ENCODE peak calls at places on chromosomes 11 and 22, in four cellular contexts. N is IMR-90, D is H9, R is BE2C. P is an unnamed sample.

GRCh38 chr22:39818050-39818449 is 75.5 kb downstream of the ENTHD1 start:
- DNase-seq in N (peak), R (no peak), D (no peak), P (no peak)

GRCh38 chr22:19120829-19121630 is 1.2 kb downstream of the DGCR2 start:
- DNase-seq in R (no peak), D (peak), N (peak), P (no peak)

GRCh38 chr11:9535189-9535781 is 38.2 kb upstream of the WEE1 start:
- DNase-seq in R (peak), D (peak), N (peak), P (peak)

GRCh38 chr11:10275714-10276113 is 18.3 kb downstream of the SBF2 start:
- DNase-seq in D (no peak), R (no peak), N (no peak), P (no peak)

GRCh38 chr11:56624661-56625110 is 10.0 kb upstream of the OR5M1 start:
- DNase-seq in N (peak), D (no peak), R (peak), P (no peak)

GRCh38 chr22:46798366-46799057 is 36.1 kb downstream of the TBC1D22A start:
- DNase-seq in N (peak), R (peak), D (peak), P (peak)

GRCh38 chr22:27866136-27867091 is 52.6 kb downstream of the PITPNB start:
- DNase-seq in N (peak), D (no peak), R (no peak), P (no peak)

GRCh38 chr11:15258433-15259350 is 144.0 kb downstream of the INSC start:
- DNase-seq in R (no peak), N (peak), D (no peak), P (no peak)

GRCh38 chr11:86952933-86953637 is 2.1 kb downstream of the FZD4 start:
- DNase-seq in N (peak), D (no peak), R (no peak), P (no peak)

GRCh38 chr22:27393371-27393770 is 408.2 kb downstream of the MN1 start:
- DNase-seq in N (no peak), R (no peak), D (no peak), P (no peak)

GRCh38 chr22:38504731-38505594 is 1.1 kb downstream of the DDX17 start:
- DNase-seq in D (no peak), N (peak), R (peak), P (peak)

GRCh38 chr11:1573847-1574255 is 1.8 kb upstream of the DUSP8 start:
- DNase-seq in R (no peak), N (no peak), D (peak), P (no peak)

GRCh38 chr22:36770116-36770945 is 5.6 kb downstream of the IFT27 start:
- DNase-seq in N (no peak), D (peak), R (peak), P (no peak)

GRCh38 chr11:124942446-124943202 is 6.8 kb upstream of the HEPACAM start:
- DNase-seq in N (no peak), R (no peak), D (no peak), P (no peak)

GRCh38 chr11:10969387-10969786 is 111.5 kb upstream of the ZBED5 start:
- DNase-seq in N (no peak), D (no peak), R (no peak), P (no peak)

GRCh38 chr11:1050581-1051355 is 14.2 kb upstream of the MUC6 start:
- DNase-seq in R (peak), D (peak), N (peak), P (peak)

GRCh38 chr22:19292262-19293230 is 1.0 kb upstream of the CLTCL1 start:
- DNase-seq in D (peak), N (no peak), R (no peak), P (no peak)

GRCh38 chr22:44776535-44777363 is 24.4 kb downstream of the ARHGAP8 start:
- DNase-seq in R (no peak), D (no peak), N (no peak), P (no peak)

GRCh38 chr11:70916321-70916720 is 336.1 kb downstream of the SHANK2 start:
- DNase-seq in N (no peak), R (no peak), D (no peak), P (no peak)

GRCh38 chr11:65112551-65113360 is 1.1 kb downstream of the TM7SF2 start:
- DNase-seq in R (peak), D (peak), N (peak), P (peak)

GRCh38 chr22:50469377-50470305 is 5.2 kb downstream of the SBF1 start:
- DNase-seq in R (no peak), D (peak), N (peak), P (peak)

GRCh38 chr22:27984723-27985122 is 65.7 kb upstream of the PITPNB start:
- DNase-seq in N (no peak), D (peak), R (no peak), P (no peak)

GRCh38 chr22:35971418-35972119 is 57.1 kb downstream of the RBFOX2 start:
- DNase-seq in D (no peak), R (peak), N (peak), P (no peak)

GRCh38 chr11:130602700-130603584 is 154.5 kb downstream of the ADAMTS15 start:
- DNase-seq in D (peak), R (peak), N (no peak), P (no peak)

GRCh38 chr11:122714484-122714883 is 59.0 kb downstream of the UBASH3B start:
- DNase-seq in D (no peak), R (no peak), N (no peak), P (no peak)

GRCh38 chr11:118476676-118477075 is 40.4 kb downstream of the KMT2A start:
- DNase-seq in D (no peak), N (no peak), R (no peak), P (no peak)

GRCh38 chr11:48148749-48149148 is 67.9 kb upstream of the OR4B1 start:
- DNase-seq in D (no peak), N (no peak), R (no peak), P (no peak)

GRCh38 chr11:3069425-3069824 is 12.2 kb upstream of the CARS1 start:
- DNase-seq in R (no peak), D (no peak), N (no peak), P (no peak)

GRCh38 chr11:134120921-134121526 is 52.2 kb downstream of the JAM3 start:
- DNase-seq in D (no peak), R (peak), N (peak), P (no peak)

GRCh38 chr22:50684986-50685385 is 12.4 kb downstream of the SHANK3 start:
- DNase-seq in N (peak), D (no peak), R (peak), P (peak)

GRCh38 chr11:22666320-22666699 is at the start of gene GAS2:
- DNase-seq in N (peak), D (no peak), R (no peak), P (no peak)

GRCh38 chr22:18114495-18114894 is 3.9 kb downstream of the TUBA8 start:
- DNase-seq in N (no peak), D (no peak), R (no peak), P (no peak)

GRCh38 chr22:43530864-43531201 is 119.0 kb downstream of the MPPED1 start:
- DNase-seq in D (no peak), R (no peak), N (no peak), P (no peak)

GRCh38 chr22:32533265-32534068 is 58.9 kb downstream of the FBXO7 start:
- DNase-seq in R (no peak), D (no peak), N (peak), P (peak)

P was measured in glutamatergic neuron.